ENCODE peak calls at places on chromosomes 1 and 21, in eight cellular contexts. One of them, this sample, is unnamed.

GRCh38 chr1:181789395-181789794 is 272.1 kb downstream of the ZNF648 start:
- DNase-seq in GM12865: no peak
- DNase-seq in AG04449: no peak
- DNase-seq in mucosa of descending colon: no peak
- DNase-seq in thoracic aorta: no peak
- DNase-seq in CD8-positive, alpha-beta T cell: no peak
- DNase-seq in AG04450: no peak
- DNase-seq in psoas muscle: no peak
- DNase-seq in this sample: no peak

GRCh38 chr1:109242387-109242786 is 7.0 kb upstream of the CELSR2 start:
- DNase-seq in GM12865: no peak
- DNase-seq in mucosa of descending colon: no peak
- DNase-seq in psoas muscle: no peak
- DNase-seq in thoracic aorta: no peak
- DNase-seq in CD8-positive, alpha-beta T cell: no peak
- DNase-seq in AG04450: no peak
- DNase-seq in AG04449: no peak
- DNase-seq in this sample: no peak

GRCh38 chr1:112319371-112320034 is 76.5 kb upstream of the CTTNBP2NL start:
- DNase-seq in AG04449: no peak
- DNase-seq in AG04450: no peak
- DNase-seq in thoracic aorta: no peak
- DNase-seq in CD8-positive, alpha-beta T cell: no peak
- DNase-seq in psoas muscle: no peak
- DNase-seq in mucosa of descending colon: no peak
- DNase-seq in GM12865: no peak
- DNase-seq in this sample: no peak

GRCh38 chr1:244276646-244277045 is 175.1 kb downstream of the ADSS2 start:
- DNase-seq in psoas muscle: no peak
- DNase-seq in thoracic aorta: no peak
- DNase-seq in AG04449: no peak
- DNase-seq in AG04450: no peak
- DNase-seq in mucosa of descending colon: no peak
- DNase-seq in CD8-positive, alpha-beta T cell: no peak
- DNase-seq in GM12865: no peak
- DNase-seq in this sample: no peak

GRCh38 chr1:32045770-32046169 is 27.0 kb upstream of the TMEM39B start:
- DNase-seq in CD8-positive, alpha-beta T cell: no peak
- DNase-seq in GM12865: no peak
- DNase-seq in AG04449: no peak
- DNase-seq in psoas muscle: no peak
- DNase-seq in mucosa of descending colon: no peak
- DNase-seq in AG04450: no peak
- DNase-seq in thoracic aorta: no peak
- DNase-seq in this sample: no peak

GRCh38 chr1:201648911-201649775 is 110.2 kb downstream of the NAV1 start:
- DNase-seq in CD8-positive, alpha-beta T cell: no peak
- DNase-seq in thoracic aorta: no peak
- DNase-seq in AG04449: no peak
- DNase-seq in GM12865: no peak
- DNase-seq in AG04450: no peak
- DNase-seq in psoas muscle: peak
- DNase-seq in mucosa of descending colon: peak
- DNase-seq in this sample: no peak

GRCh38 chr1:87091425-87091824 is 177.0 kb downstream of the HS2ST1 start:
- DNase-seq in thoracic aorta: no peak
- DNase-seq in mucosa of descending colon: no peak
- DNase-seq in GM12865: no peak
- DNase-seq in AG04450: no peak
- DNase-seq in CD8-positive, alpha-beta T cell: no peak
- DNase-seq in AG04449: no peak
- DNase-seq in psoas muscle: no peak
- DNase-seq in this sample: no peak

GRCh38 chr1:78652019-78652560 is 2.5 kb downstream of the IFI44 start:
- DNase-seq in psoas muscle: no peak
- DNase-seq in AG04450: no peak
- DNase-seq in CD8-positive, alpha-beta T cell: no peak
- DNase-seq in thoracic aorta: no peak
- DNase-seq in AG04449: no peak
- DNase-seq in mucosa of descending colon: no peak
- DNase-seq in GM12865: no peak
- DNase-seq in this sample: no peak

GRCh38 chr1:163093579-163093978 is 24.4 kb downstream of the RGS4 start:
- DNase-seq in AG04449: no peak
- DNase-seq in psoas muscle: no peak
- DNase-seq in mucosa of descending colon: no peak
- DNase-seq in AG04450: no peak
- DNase-seq in thoracic aorta: no peak
- DNase-seq in GM12865: no peak
- DNase-seq in CD8-positive, alpha-beta T cell: no peak
- DNase-seq in this sample: no peak

GRCh38 chr1:40708750-40709099 is 17.2 kb downstream of the NFYC start:
- DNase-seq in psoas muscle: no peak
- DNase-seq in CD8-positive, alpha-beta T cell: no peak
- DNase-seq in AG04450: peak
- DNase-seq in AG04449: peak
- DNase-seq in mucosa of descending colon: no peak
- DNase-seq in GM12865: peak
- DNase-seq in thoracic aorta: no peak
- DNase-seq in this sample: peak

GRCh38 chr1:40709802-40710278 is 18.3 kb downstream of the NFYC start:
- DNase-seq in mucosa of descending colon: no peak
- DNase-seq in CD8-positive, alpha-beta T cell: no peak
- DNase-seq in psoas muscle: no peak
- DNase-seq in AG04449: no peak
- DNase-seq in GM12865: no peak
- DNase-seq in thoracic aorta: no peak
- DNase-seq in AG04450: no peak
- DNase-seq in this sample: no peak

GRCh38 chr1:40710581-40711315 is 19.2 kb downstream of the NFYC start:
- DNase-seq in GM12865: no peak
- DNase-seq in thoracic aorta: no peak
- DNase-seq in CD8-positive, alpha-beta T cell: no peak
- DNase-seq in AG04449: no peak
- DNase-seq in mucosa of descending colon: no peak
- DNase-seq in psoas muscle: no peak
- DNase-seq in AG04450: no peak
- DNase-seq in this sample: no peak

GRCh38 chr1:40711465-40712404 is 20.2 kb downstream of the NFYC start:
- DNase-seq in GM12865: peak
- DNase-seq in AG04450: no peak
- DNase-seq in psoas muscle: no peak
- DNase-seq in mucosa of descending colon: no peak
- DNase-seq in thoracic aorta: no peak
- DNase-seq in CD8-positive, alpha-beta T cell: no peak
- DNase-seq in AG04449: no peak
- DNase-seq in this sample: no peak

GRCh38 chr1:40709100-40709801 is 17.7 kb downstream of the NFYC start:
- DNase-seq in CD8-positive, alpha-beta T cell: peak
- DNase-seq in thoracic aorta: peak
- DNase-seq in mucosa of descending colon: peak
- DNase-seq in psoas muscle: peak
- DNase-seq in AG04449: peak
- DNase-seq in GM12865: peak
- DNase-seq in AG04450: peak
- DNase-seq in this sample: peak
- H3K4me3 ChIP-seq in CD8-positive, alpha-beta T cell: peak
- H3K4me3 ChIP-seq in thoracic aorta: peak
- H3K4me3 ChIP-seq in mucosa of descending colon: peak
- H3K4me3 ChIP-seq in psoas muscle: peak
- H3K4me3 ChIP-seq in AG04449: peak
- H3K4me3 ChIP-seq in GM12865: peak
- H3K4me3 ChIP-seq in AG04450: peak
- H3K4me3 ChIP-seq in this sample: peak

DNA sequence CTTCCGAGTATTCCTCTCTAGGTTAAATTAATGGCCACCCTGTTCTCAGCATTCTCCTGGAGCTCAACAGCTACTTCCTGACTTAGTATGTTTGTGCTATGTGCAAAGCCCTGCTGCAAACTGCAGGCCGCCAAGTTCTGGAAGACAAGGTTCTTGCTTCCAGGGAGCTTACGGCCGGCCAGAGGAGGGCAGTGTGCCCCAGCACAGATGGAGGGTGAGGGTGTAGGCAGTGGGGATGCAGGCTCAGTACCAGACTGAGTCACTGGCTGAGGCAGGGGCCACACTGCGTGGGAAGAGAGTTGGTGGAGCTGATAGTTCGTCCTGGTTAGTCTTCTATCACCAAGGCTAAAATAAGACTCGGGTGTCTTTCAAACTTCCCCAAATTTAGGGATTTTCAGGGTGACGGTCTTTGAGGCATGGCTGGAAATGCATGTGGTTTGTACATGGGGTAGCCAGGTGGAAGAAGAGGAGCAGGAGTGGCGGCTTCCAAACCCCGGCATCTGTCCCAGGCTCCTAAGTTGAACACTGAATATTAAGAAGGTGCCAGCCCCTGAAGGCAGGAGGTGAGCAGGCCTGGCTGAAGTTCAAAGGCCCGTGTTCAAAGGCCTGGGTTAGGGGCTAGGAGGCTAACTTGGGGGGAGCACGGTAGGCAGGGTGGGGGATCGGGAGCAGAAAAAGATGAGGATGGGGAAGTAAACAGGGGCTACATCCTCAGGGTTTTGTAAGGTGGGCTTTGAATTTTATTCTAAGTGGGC is 42.9 kb downstream of the ELK4 start:
- DNase-seq in GM12865: peak
- DNase-seq in mucosa of descending colon: peak
- DNase-seq in CD8-positive, alpha-beta T cell: no peak
- DNase-seq in thoracic aorta: no peak
- DNase-seq in psoas muscle: no peak
- DNase-seq in AG04449: no peak
- DNase-seq in AG04450: no peak
- DNase-seq in this sample: peak
- TF ChIP-seq CTCF in GM12865: peak
- TF ChIP-seq CTCF in mucosa of descending colon: no peak
- TF ChIP-seq CTCF in CD8-positive, alpha-beta T cell: no peak
- TF ChIP-seq CTCF in thoracic aorta: peak
- TF ChIP-seq CTCF in psoas muscle: peak
- TF ChIP-seq CTCF in AG04449: peak
- TF ChIP-seq CTCF in AG04450: peak
- TF ChIP-seq CTCF in this sample: peak

DNA sequence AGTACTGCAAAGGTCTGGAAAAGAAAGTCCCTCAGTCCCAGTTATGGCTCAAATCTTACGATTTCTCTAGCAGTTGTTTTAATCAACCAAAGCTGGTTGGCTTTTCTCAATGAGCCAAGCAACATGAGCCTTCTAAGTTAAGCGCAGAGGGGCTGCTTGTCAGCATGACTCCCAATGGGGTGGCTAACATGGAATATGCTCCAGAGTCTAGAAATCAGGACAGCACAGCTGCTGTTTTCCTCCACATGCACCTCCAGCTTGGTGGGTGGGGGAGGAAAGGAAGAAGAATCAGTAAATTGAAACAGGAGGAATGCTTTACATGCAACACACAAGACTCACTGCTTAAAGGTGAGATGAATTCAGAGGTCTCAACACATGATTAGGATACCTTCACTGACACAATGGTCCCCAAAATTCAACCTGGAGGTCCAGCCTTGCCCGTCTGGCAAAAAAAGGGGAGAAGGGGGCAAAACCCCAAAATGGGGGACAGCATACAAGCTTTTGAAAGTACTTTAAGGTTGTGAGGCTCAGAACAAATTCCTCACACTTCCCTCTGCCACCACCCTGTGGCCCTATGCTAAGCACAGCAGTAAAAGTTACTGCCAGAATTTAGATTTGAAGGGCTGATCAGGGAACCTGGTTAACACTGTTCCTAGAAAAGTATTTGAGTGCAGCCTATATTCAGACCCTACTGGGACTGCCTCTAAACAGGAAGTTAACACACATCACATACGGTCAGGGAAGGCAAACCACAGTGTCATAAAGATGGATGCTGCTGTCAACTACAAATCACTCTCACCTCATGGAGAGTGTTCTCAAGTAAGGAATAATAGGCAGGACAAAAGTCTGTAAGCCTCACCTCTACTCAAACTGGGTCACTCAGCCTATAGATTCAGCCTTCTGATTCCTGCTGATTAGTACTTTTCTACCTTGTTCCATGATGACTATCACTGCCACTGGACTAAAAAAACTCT is 2.6 kb downstream of the GATAD2B start:
- DNase-seq in AG04450: no peak
- DNase-seq in thoracic aorta: no peak
- DNase-seq in AG04449: no peak
- DNase-seq in GM12865: peak
- DNase-seq in CD8-positive, alpha-beta T cell: peak
- DNase-seq in psoas muscle: no peak
- DNase-seq in mucosa of descending colon: no peak
- DNase-seq in this sample: no peak
- H3K4me3 ChIP-seq in AG04450: peak
- H3K4me3 ChIP-seq in thoracic aorta: peak
- H3K4me3 ChIP-seq in AG04449: peak
- H3K4me3 ChIP-seq in GM12865: peak
- H3K4me3 ChIP-seq in CD8-positive, alpha-beta T cell: peak
- H3K4me3 ChIP-seq in psoas muscle: peak
- H3K4me3 ChIP-seq in mucosa of descending colon: no peak
- H3K4me3 ChIP-seq in this sample: no peak

GRCh38 chr21:42706765-42707164 is 53.3 kb downstream of the PDE9A start:
- DNase-seq in mucosa of descending colon: no peak
- DNase-seq in CD8-positive, alpha-beta T cell: no peak
- DNase-seq in AG04449: no peak
- DNase-seq in thoracic aorta: no peak
- DNase-seq in AG04450: no peak
- DNase-seq in psoas muscle: no peak
- DNase-seq in GM12865: no peak
- DNase-seq in this sample: no peak

GRCh38 chr21:42716074-42716473 is 62.7 kb downstream of the PDE9A start:
- DNase-seq in psoas muscle: no peak
- DNase-seq in CD8-positive, alpha-beta T cell: no peak
- DNase-seq in mucosa of descending colon: no peak
- DNase-seq in thoracic aorta: no peak
- DNase-seq in AG04449: no peak
- DNase-seq in GM12865: no peak
- DNase-seq in AG04450: no peak
- DNase-seq in this sample: no peak

GRCh38 chr21:42705746-42706374 is 52.4 kb downstream of the PDE9A start:
- DNase-seq in GM12865: no peak
- DNase-seq in AG04450: no peak
- DNase-seq in AG04449: no peak
- DNase-seq in mucosa of descending colon: no peak
- DNase-seq in thoracic aorta: no peak
- DNase-seq in psoas muscle: no peak
- DNase-seq in CD8-positive, alpha-beta T cell: no peak
- DNase-seq in this sample: no peak

GRCh38 chr21:42707207-42707830 is 53.9 kb downstream of the PDE9A start:
- DNase-seq in mucosa of descending colon: no peak
- DNase-seq in GM12865: no peak
- DNase-seq in AG04449: no peak
- DNase-seq in psoas muscle: no peak
- DNase-seq in thoracic aorta: no peak
- DNase-seq in AG04450: no peak
- DNase-seq in CD8-positive, alpha-beta T cell: no peak
- DNase-seq in this sample: no peak

DNA sequence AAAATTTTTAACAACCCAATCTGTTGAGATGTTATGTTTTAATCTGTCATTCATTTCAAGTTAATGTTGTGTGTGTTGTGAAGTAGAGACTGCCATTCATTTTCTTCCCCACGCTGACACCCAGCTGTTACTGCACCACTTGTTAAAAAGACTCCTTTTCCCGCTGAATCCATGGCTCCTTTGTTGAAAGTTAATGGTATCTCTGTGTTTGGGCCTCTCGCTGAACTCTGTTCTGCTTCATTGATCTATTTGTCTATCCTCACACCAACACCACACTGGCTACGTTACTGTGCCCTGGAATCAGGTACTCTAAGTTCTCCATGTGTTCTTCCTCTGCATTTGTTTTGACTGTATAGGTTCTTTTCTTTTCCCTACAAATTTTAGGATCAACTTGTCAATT is 58.2 kb downstream of the PDE9A start:
- DNase-seq in CD8-positive, alpha-beta T cell: no peak
- DNase-seq in AG04450: no peak
- DNase-seq in AG04449: no peak
- DNase-seq in GM12865: no peak
- DNase-seq in psoas muscle: no peak
- DNase-seq in mucosa of descending colon: no peak
- DNase-seq in thoracic aorta: no peak
- DNase-seq in this sample: no peak
- TF ChIP-seq CTCF in CD8-positive, alpha-beta T cell: no peak
- TF ChIP-seq CTCF in AG04450: no peak
- TF ChIP-seq CTCF in AG04449: no peak
- TF ChIP-seq CTCF in GM12865: no peak
- TF ChIP-seq CTCF in psoas muscle: no peak
- TF ChIP-seq CTCF in mucosa of descending colon: no peak
- TF ChIP-seq CTCF in thoracic aorta: no peak
- TF ChIP-seq CTCF in this sample: no peak